ENCODE peak calls at places on chromosomes 12 and 14, in eight cellular contexts. A is uterus; D is A549; E is BJ; F is CD4-positive, alpha-beta memory T cell; X is SK-N-SH; Z is naive thymus-derived CD4-positive, alpha-beta T cell; K is AG09309. G is an unnamed sample.
A peak's percentile ranks its signal among the peaks of the same experiment; 100 is the strongest.

GRCh38 chr14:38098074-38098846 is 109.4 kb upstream of the SSTR1 start:
- DNase-seq in F (no peak), Z (no peak), K (peak; percentile 93), E (peak; percentile 83), A (no peak), X (no peak), D (no peak), G (no peak)

GRCh38 chr12:55060470-55060869 is 40.7 kb downstream of the NEUROD4 start:
- DNase-seq in E (no peak), D (no peak), Z (no peak), A (no peak), F (no peak), K (no peak), X (no peak), G (no peak)

GRCh38 chr14:68391292-68392014 is 401.4 kb downstream of the ZFP36L1 start:
- DNase-seq in E (peak; percentile 54), Z (no peak), K (no peak), F (no peak), X (no peak), A (peak; percentile 41), D (no peak), G (no peak)

GRCh38 chr12:2498961-2499500 is 295.7 kb upstream of the FKBP4 start:
- DNase-seq in F (no peak), X (no peak), D (no peak), K (no peak), A (no peak), E (no peak), Z (no peak), G (no peak)

GRCh38 chr12:42166501-42166900 is 21.8 kb upstream of the GXYLT1 start:
- DNase-seq in A (no peak), Z (no peak), D (no peak), F (no peak), E (no peak), X (no peak), K (peak; percentile 40), G (no peak)

GRCh38 chr12:57099766-57100165 is 10.9 kb downstream of the NAB2 start:
- DNase-seq in Z (no peak), F (no peak), E (no peak), X (peak; percentile 4), K (no peak), A (no peak), D (no peak), G (no peak)

GRCh38 chr14:55684956-55685584 is 105.1 kb downstream of the KTN1 start:
- DNase-seq in A (no peak), Z (no peak), D (no peak), X (no peak), F (no peak), E (no peak), K (no peak), G (no peak)

GRCh38 chr12:25806271-25806670 is 152.2 kb upstream of the RASSF8 start:
- DNase-seq in X (no peak), Z (no peak), E (peak; percentile 39), F (no peak), K (no peak), A (no peak), D (no peak), G (no peak)

GRCh38 chr14:56630707-56631106 is 51.1 kb downstream of the TMEM260 start:
- DNase-seq in K (peak; percentile 8), F (no peak), X (no peak), D (no peak), Z (no peak), E (no peak), A (no peak), G (no peak)

GRCh38 chr12:113850309-113851056 is 115.6 kb downstream of the RBM19 start:
- DNase-seq in E (no peak), K (no peak), Z (no peak), A (peak; percentile 31), X (no peak), D (no peak), F (no peak), G (no peak)

GRCh38 chr12:21301-22189 is 45.0 kb upstream of the IQSEC3 start:
- DNase-seq in E (no peak), Z (no peak), F (no peak), K (no peak), D (no peak), X (no peak), A (no peak), G (no peak)

DNA sequence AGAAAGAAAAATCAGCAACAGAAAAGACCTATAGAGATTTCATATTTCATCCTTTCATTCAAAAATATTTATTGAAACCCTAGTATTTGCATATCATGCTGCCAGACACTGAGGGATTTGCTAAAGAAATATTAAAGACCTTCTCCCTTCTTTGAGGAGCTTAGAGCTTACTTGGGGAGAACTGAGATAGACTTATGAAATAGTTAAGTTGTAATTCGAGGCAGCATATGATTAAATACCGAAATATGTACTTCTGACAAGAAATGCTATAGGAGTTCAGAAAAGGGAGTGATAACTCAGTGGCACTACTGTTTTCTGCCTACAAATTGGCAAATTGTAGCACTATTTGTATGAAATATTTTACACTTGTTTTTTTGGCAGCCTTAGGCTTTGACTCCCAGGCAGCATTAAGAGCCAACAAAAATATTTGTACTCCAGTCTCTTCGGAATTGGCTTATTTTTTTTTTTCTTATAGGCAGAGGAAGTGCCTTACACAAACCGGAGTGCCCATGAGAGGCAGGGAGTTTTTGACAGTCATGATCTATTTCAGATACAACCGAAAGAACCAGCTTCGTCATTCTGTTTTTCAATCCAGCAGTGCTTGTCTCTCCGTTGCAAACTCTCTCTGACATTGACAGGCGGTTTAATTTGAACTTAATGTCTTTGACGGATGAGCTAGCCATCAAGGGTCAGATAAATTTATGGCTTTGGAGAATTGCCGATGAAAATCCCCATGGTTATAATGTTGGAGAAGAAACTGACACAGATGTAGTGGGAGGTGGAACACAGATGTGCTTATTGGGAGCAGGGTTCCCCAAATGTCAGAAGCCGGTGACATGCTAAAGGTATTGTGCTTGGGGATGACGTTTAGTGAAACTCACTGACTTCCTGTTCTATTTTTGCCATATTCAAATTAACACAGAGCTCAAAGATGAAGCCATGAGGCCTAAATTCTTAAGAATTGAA is 59.4 kb downstream of the PLXNC1 start:
- DNase-seq in X (no peak), E (no peak), F (peak; percentile 69), A (no peak), Z (peak; percentile 52), D (no peak), K (no peak), G (no peak)
- H3K4me3 ChIP-seq in X (no peak overlapping the region), E (no peak overlapping the region), F (peak overlapping the region; percentile 51), A (peak overlapping the region; percentile 9), Z (peak overlapping the region; percentile 58), D (no peak overlapping the region), K (no peak overlapping the region), G (no peak overlapping the region)

GRCh38 chr14:61750708-61751474 is 11.3 kb upstream of the SNAPC1 start:
- DNase-seq in Z (peak; percentile 65), E (no peak), F (peak; percentile 77), X (peak; percentile 52), K (no peak), A (peak; percentile 76), D (peak; percentile 83), G (peak; percentile 89)

GRCh38 chr14:61744239-61744638 is 18.0 kb upstream of the SNAPC1 start:
- DNase-seq in Z (no peak), X (no peak), E (no peak), A (no peak), K (no peak), D (no peak), F (no peak), G (no peak)

GRCh38 chr14:61749867-61750266 is 12.4 kb upstream of the SNAPC1 start:
- DNase-seq in Z (no peak), D (peak; percentile 65), X (no peak), F (no peak), E (no peak), K (no peak), A (no peak), G (peak; percentile 24)

GRCh38 chr14:61749264-61749663 is 13.0 kb upstream of the SNAPC1 start:
- DNase-seq in Z (no peak), F (no peak), X (no peak), D (peak; percentile 53), E (no peak), K (no peak), A (no peak), G (no peak)

GRCh38 chr14:61747342-61747741 is 14.9 kb upstream of the SNAPC1 start:
- DNase-seq in X (no peak), Z (no peak), F (no peak), A (no peak), E (no peak), K (no peak), D (no peak), G (no peak)
- H3K4me3 ChIP-seq in X (no peak overlapping the region), Z (no peak overlapping the region), F (no peak overlapping the region), A (no peak overlapping the region), E (no peak overlapping the region), K (no peak overlapping the region), D (no peak overlapping the region), G (no peak overlapping the region)

GRCh38 chr14:22551597-22551982 is 37.4 kb downstream of the DAD1 start:
- DNase-seq in A (no peak), D (no peak), F (peak; percentile 53), Z (no peak), K (no peak), E (no peak), X (no peak), G (no peak)

GRCh38 chr14:22547948-22548750 is 40.9 kb downstream of the DAD1 start:
- DNase-seq in E (no peak), F (peak; percentile 50), Z (no peak), A (no peak), X (no peak), K (no peak), D (no peak), G (no peak)

GRCh38 chr14:22549981-22550670 is 38.9 kb downstream of the DAD1 start:
- DNase-seq in A (no peak), K (no peak), D (no peak), E (no peak), Z (peak; percentile 62), F (peak; percentile 96), X (no peak), G (no peak)

GRCh38 chr14:22547309-22547947 is 41.6 kb downstream of the DAD1 start:
- DNase-seq in E (no peak), K (no peak), X (no peak), F (peak; percentile 54), D (no peak), Z (no peak), A (no peak), G (no peak)

DNA sequence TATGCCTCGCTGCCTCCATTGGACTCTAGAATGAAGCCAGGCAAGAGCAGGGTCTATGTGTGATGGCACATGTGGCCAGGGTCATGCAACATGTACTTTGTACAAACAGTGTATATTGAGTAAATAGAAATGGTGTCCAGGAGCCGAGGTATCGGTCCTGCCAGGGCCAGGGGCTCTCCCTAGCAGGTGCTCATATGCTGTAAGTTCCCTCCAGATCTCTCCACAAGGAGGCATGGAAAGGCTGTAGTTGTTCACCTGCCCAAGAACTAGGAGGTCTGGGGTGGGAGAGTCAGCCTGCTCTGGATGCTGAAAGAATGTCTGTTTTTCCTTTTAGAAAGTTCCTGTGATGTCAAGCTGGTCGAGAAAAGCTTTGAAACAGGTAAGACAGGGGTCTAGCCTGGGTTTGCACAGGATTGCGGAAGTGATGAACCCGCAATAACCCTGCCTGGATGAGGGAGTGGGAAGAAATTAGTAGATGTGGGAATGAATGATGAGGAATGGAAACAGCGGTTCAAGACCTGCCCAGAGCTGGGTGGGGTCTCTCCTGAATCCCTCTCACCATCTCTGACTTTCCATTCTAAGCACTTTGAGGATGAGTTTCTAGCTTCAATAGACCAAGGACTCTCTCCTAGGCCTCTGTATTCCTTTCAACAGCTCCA is 39.6 kb downstream of the DAD1 start:
- DNase-seq in D (no peak), F (peak; percentile 59), A (no peak), Z (no peak), X (no peak), E (no peak), K (no peak), G (no peak)
- H3K4me3 ChIP-seq in D (no peak overlapping the region), F (peak overlapping the region; percentile 7), A (no peak overlapping the region), Z (peak overlapping the region; percentile 47), X (no peak overlapping the region), E (no peak overlapping the region), K (no peak overlapping the region), G (no peak overlapping the region)

GRCh38 chr14:59481407-59482119 is 2.6 kb downstream of the L3HYPDH start:
- DNase-seq in A (no peak), D (peak; percentile 52), Z (no peak), X (no peak), K (no peak), E (no peak), F (no peak), G (no peak)
- H3K4me3 ChIP-seq in A (peak overlapping the region; percentile 98), D (peak overlapping the region; percentile 82), Z (no peak overlapping the region), X (peak overlapping the region; percentile 68), K (peak overlapping the region; percentile 94), E (peak overlapping the region; percentile 91), F (no peak overlapping the region), G (no peak overlapping the region)